ENCODE peak calls at places on chromosome 4, in seven cellular contexts. X is activated CD4-positive, alpha-beta T cell treated with anti-CD3 and anti-CD28 coated beads, Interleukin-2, amount 10 ng/mL, durations not matched to agents 7 days and 5 days; B is HCT116; D is naive thymus-derived CD8-positive, alpha-beta T cell; G is NCI-H1092; R is activated T-helper 1 cell treated with Interleukin-2 at 50 U/mL for 16 hours; T is kidney epithelial cell. Z is an unnamed sample.

GRCh38 chr4:158722291-158722916 is 792 bp downstream of the PPID start:
- DNase-seq in T (no peak), R (no peak), G (no peak), B (no peak), X (no peak), D (no peak), Z (no peak)

GRCh38 chr4:139153411-139154133 is 23.4 kb downstream of the ELF2 start:
- DNase-seq in B (no peak), R (no peak), X (no peak), G (no peak), T (no peak), D (no peak), Z (no peak)

GRCh38 chr4:20565075-20565721 is 135.1 kb upstream of the PACRGL start:
- DNase-seq in D (no peak), G (no peak), R (no peak), B (no peak), X (no peak), T (no peak), Z (no peak)

GRCh38 chr4:65552071-65552470 is 118.2 kb downstream of the EPHA5 start:
- DNase-seq in D (no peak), B (no peak), T (no peak), X (no peak), R (no peak), G (no peak), Z (no peak)

GRCh38 chr4:123587983-123588494 is 191.4 kb downstream of the SPRY1 start:
- DNase-seq in R (no peak), T (peak; percentile 45), B (peak; percentile 63), X (no peak), D (no peak), G (no peak), Z (no peak)

GRCh38 chr4:152161676-152162330 is 374.1 kb downstream of the FBXW7 start:
- DNase-seq in X (no peak), B (no peak), D (no peak), T (no peak), R (no peak), G (no peak), Z (no peak)

GRCh38 chr4:83334425-83335241 is at the start of gene HPSE:
- DNase-seq in B (peak; percentile 49), X (peak; percentile 77), T (peak; percentile 34), G (peak; percentile 53), R (peak; percentile 52), D (peak; percentile 56), Z (peak; percentile 27)

GRCh38 chr4:62402088-62402806 is 1202.1 kb downstream of the ADGRL3 start:
- DNase-seq in B (no peak), D (no peak), X (no peak), R (no peak), T (no peak), G (no peak), Z (no peak)

GRCh38 chr4:18536420-18536819 is 514.9 kb upstream of the LCORL start:
- DNase-seq in D (no peak), G (no peak), B (no peak), T (no peak), R (no peak), X (no peak), Z (no peak)

GRCh38 chr4:185384061-185384460 is 11.7 kb downstream of the LRP2BP start:
- DNase-seq in R (no peak), B (no peak), T (no peak), X (no peak), G (no peak), D (no peak), Z (no peak)

GRCh38 chr4:10212400-10212799 is 95.8 kb upstream of the WDR1 start:
- DNase-seq in R (no peak), X (no peak), G (no peak), T (no peak), D (no peak), B (no peak), Z (no peak)

GRCh38 chr4:17647927-17648326 is 33.5 kb downstream of the MED28 start:
- DNase-seq in R (no peak), X (no peak), D (no peak), G (no peak), T (no peak), B (no peak), Z (no peak)

GRCh38 chr4:127549521-127549920 is 83.2 kb upstream of the INTU start:
- DNase-seq in T (no peak), X (no peak), D (no peak), R (no peak), B (no peak), G (no peak), Z (no peak)

GRCh38 chr4:41409095-41409494 is 128.9 kb upstream of the LIMCH1 start:
- DNase-seq in X (no peak), R (no peak), B (no peak), D (no peak), G (no peak), T (no peak), Z (no peak)

GRCh38 chr4:159487284-159487747 is 384.4 kb downstream of the RAPGEF2 start:
- DNase-seq in G (peak; percentile 26), X (peak; percentile 42), R (no peak), D (no peak), B (peak; percentile 65), T (peak; percentile 14), Z (no peak)

GRCh38 chr4:147480891-147481576 is at the start of gene EDNRA:
- DNase-seq in R (no peak), D (no peak), G (no peak), X (no peak), T (no peak), B (no peak), Z (no peak)

GRCh38 chr4:3652586-3652985 is 113.6 kb upstream of the ADRA2C start:
- DNase-seq in T (no peak), R (no peak), D (no peak), X (no peak), B (no peak), G (no peak), Z (no peak)

GRCh38 chr4:153488006-153488718 is 22.0 kb downstream of the TMEM131L start:
- DNase-seq in X (peak; percentile 70), R (peak; percentile 58), D (peak; percentile 51), G (no peak), B (no peak), T (no peak), Z (no peak)

GRCh38 chr4:25378130-25378743 is 1.2 kb downstream of the ANAPC4 start:
- DNase-seq in G (no peak), T (no peak), B (no peak), X (no peak), D (no peak), R (no peak), Z (no peak)

GRCh38 chr4:133483600-133484246 is 334.6 kb downstream of the PCDH10 start:
- DNase-seq in D (no peak), B (peak; percentile 34), G (no peak), X (no peak), R (no peak), T (no peak), Z (no peak)

GRCh38 chr4:59612235-59612634 is 1587.9 kb upstream of the ADGRL3 start:
- DNase-seq in T (peak; percentile 31), G (no peak), D (no peak), X (no peak), B (no peak), R (no peak), Z (no peak)

GRCh38 chr4:80192937-80193336 is 4.4 kb upstream of the PRDM8 start:
- DNase-seq in X (no peak), T (peak; percentile 25), D (no peak), B (no peak), G (no peak), R (no peak), Z (no peak)

GRCh38 chr4:152693875-152694274 is 14.1 kb upstream of the TMEM154 start:
- DNase-seq in B (no peak), D (no peak), R (no peak), T (no peak), X (no peak), G (no peak), Z (no peak)

GRCh38 chr4:179372746-179373145 is 1930.5 kb upstream of the AGA start:
- DNase-seq in R (no peak), T (no peak), X (no peak), B (no peak), D (no peak), G (no peak), Z (no peak)

GRCh38 chr4:159043861-159044260 is 59.0 kb upstream of the RAPGEF2 start:
- DNase-seq in D (no peak), T (no peak), X (no peak), G (no peak), R (no peak), B (no peak), Z (no peak)

GRCh38 chr4:53021709-53022108 is 159.6 kb downstream of the RASL11B start:
- DNase-seq in D (no peak), R (no peak), G (no peak), T (no peak), X (no peak), B (no peak), Z (no peak)

GRCh38 chr4:45453258-45453841 is 670.5 kb downstream of the GABRG1 start:
- DNase-seq in T (peak; percentile 1), X (no peak), R (no peak), D (no peak), G (no peak), B (no peak), Z (peak; percentile 10)

GRCh38 chr4:103451341-103451740 is 253.2 kb upstream of the CENPE start:
- DNase-seq in T (no peak), R (no peak), D (no peak), G (no peak), B (peak; percentile 22), X (no peak), Z (no peak)

GRCh38 chr4:11650801-11651596 is 222.3 kb upstream of the HS3ST1 start:
- DNase-seq in B (peak; percentile 96), D (no peak), T (peak; percentile 76), G (no peak), R (no peak), X (no peak), Z (no peak)

GRCh38 chr4:38154251-38154650 is 194.1 kb downstream of the PTTG2 start:
- DNase-seq in G (no peak), T (no peak), R (no peak), X (no peak), B (no peak), D (no peak), Z (no peak)

GRCh38 chr4:139736257-139736626 is 70.6 kb downstream of the MGST2 start:
- DNase-seq in B (no peak), D (no peak), T (no peak), R (no peak), X (no peak), G (no peak), Z (no peak)

GRCh38 chr4:14897217-14897616 is 105.1 kb upstream of the CPEB2 start:
- DNase-seq in T (no peak), R (no peak), G (no peak), B (no peak), X (no peak), D (no peak), Z (no peak)

GRCh38 chr4:148447672-148448071 is 5.5 kb upstream of the NR3C2 start:
- DNase-seq in T (no peak), B (no peak), D (no peak), R (no peak), X (no peak), G (no peak), Z (no peak)

GRCh38 chr4:36267491-36268254 is 13.7 kb upstream of the DTHD1 start:
- DNase-seq in T (no peak), G (no peak), X (no peak), B (no peak), D (no peak), R (no peak), Z (no peak)

GRCh38 chr4:92099851-92100250 is 203.9 kb upstream of the GRID2 start:
- DNase-seq in D (no peak), B (no peak), X (no peak), T (no peak), G (no peak), R (no peak), Z (no peak)

GRCh38 chr4:80237992-80238391 is 28.5 kb upstream of the FGF5 start:
- DNase-seq in T (peak; percentile 37), D (no peak), B (no peak), X (no peak), R (no peak), G (no peak), Z (no peak)